ENCODE peak calls at places on chromosomes 5 and 9, in eight cellular contexts. One of them, this sample, is unnamed.

GRCh38 chr9:130997925-130998595 is 10.9 kb upstream of the LAMC3 start:
- DNase-seq in stimulated activated CD8-positive, alpha-beta memory T cell treated with anti-CD3 and anti-CD28 coated beads, Interleukin-15, amount 100 ng/mL, for 4 hours: no peak
- DNase-seq in activated T-cell treated with anti-CD3 and anti-CD28 coated beads for 4 hours: peak
- DNase-seq in activated naive CD4-positive, alpha-beta T cell treated with anti-CD3 and anti-CD28 coated beads, Interleukin-2, amount 10 ng/mL, durations not matched to agents 7 days and 5 days: peak
- DNase-seq in activated CD8-positive, alpha-beta memory T cell treated with anti-CD3 and anti-CD28 coated beads for 48 hours: peak
- DNase-seq in LoVo: peak
- DNase-seq in cardiac septum: no peak
- DNase-seq in fibroblast of the aortic adventitia: peak
- DNase-seq in this sample: no peak

GRCh38 chr5:141403387-141403786 is 809 bp downstream of the PCDHGA9 start:
- DNase-seq in activated naive CD4-positive, alpha-beta T cell treated with anti-CD3 and anti-CD28 coated beads, Interleukin-2, amount 10 ng/mL, durations not matched to agents 7 days and 5 days: no peak
- DNase-seq in cardiac septum: no peak
- DNase-seq in fibroblast of the aortic adventitia: no peak
- DNase-seq in activated T-cell treated with anti-CD3 and anti-CD28 coated beads for 4 hours: no peak
- DNase-seq in stimulated activated CD8-positive, alpha-beta memory T cell treated with anti-CD3 and anti-CD28 coated beads, Interleukin-15, amount 100 ng/mL, for 4 hours: no peak
- DNase-seq in LoVo: no peak
- DNase-seq in activated CD8-positive, alpha-beta memory T cell treated with anti-CD3 and anti-CD28 coated beads for 48 hours: no peak
- DNase-seq in this sample: no peak

GRCh38 chr5:23084815-23085214 is 231.7 kb upstream of the CDH12 start:
- DNase-seq in stimulated activated CD8-positive, alpha-beta memory T cell treated with anti-CD3 and anti-CD28 coated beads, Interleukin-15, amount 100 ng/mL, for 4 hours: no peak
- DNase-seq in fibroblast of the aortic adventitia: no peak
- DNase-seq in LoVo: no peak
- DNase-seq in activated T-cell treated with anti-CD3 and anti-CD28 coated beads for 4 hours: no peak
- DNase-seq in cardiac septum: no peak
- DNase-seq in activated CD8-positive, alpha-beta memory T cell treated with anti-CD3 and anti-CD28 coated beads for 48 hours: no peak
- DNase-seq in activated naive CD4-positive, alpha-beta T cell treated with anti-CD3 and anti-CD28 coated beads, Interleukin-2, amount 10 ng/mL, durations not matched to agents 7 days and 5 days: no peak
- DNase-seq in this sample: no peak

GRCh38 chr5:43773032-43773830 is 170.3 kb downstream of the NNT start:
- DNase-seq in activated CD8-positive, alpha-beta memory T cell treated with anti-CD3 and anti-CD28 coated beads for 48 hours: no peak
- DNase-seq in fibroblast of the aortic adventitia: peak
- DNase-seq in activated T-cell treated with anti-CD3 and anti-CD28 coated beads for 4 hours: no peak
- DNase-seq in cardiac septum: no peak
- DNase-seq in stimulated activated CD8-positive, alpha-beta memory T cell treated with anti-CD3 and anti-CD28 coated beads, Interleukin-15, amount 100 ng/mL, for 4 hours: no peak
- DNase-seq in activated naive CD4-positive, alpha-beta T cell treated with anti-CD3 and anti-CD28 coated beads, Interleukin-2, amount 10 ng/mL, durations not matched to agents 7 days and 5 days: no peak
- DNase-seq in LoVo: peak
- DNase-seq in this sample: no peak

GRCh38 chr5:167802755-167803431 is 488.6 kb upstream of the WWC1 start:
- DNase-seq in cardiac septum: no peak
- DNase-seq in stimulated activated CD8-positive, alpha-beta memory T cell treated with anti-CD3 and anti-CD28 coated beads, Interleukin-15, amount 100 ng/mL, for 4 hours: no peak
- DNase-seq in activated naive CD4-positive, alpha-beta T cell treated with anti-CD3 and anti-CD28 coated beads, Interleukin-2, amount 10 ng/mL, durations not matched to agents 7 days and 5 days: no peak
- DNase-seq in activated T-cell treated with anti-CD3 and anti-CD28 coated beads for 4 hours: no peak
- DNase-seq in activated CD8-positive, alpha-beta memory T cell treated with anti-CD3 and anti-CD28 coated beads for 48 hours: no peak
- DNase-seq in LoVo: no peak
- DNase-seq in fibroblast of the aortic adventitia: no peak
- DNase-seq in this sample: no peak

GRCh38 chr9:83432104-83432627 is 106.0 kb downstream of the FRMD3 start:
- DNase-seq in LoVo: peak
- DNase-seq in cardiac septum: peak
- DNase-seq in activated naive CD4-positive, alpha-beta T cell treated with anti-CD3 and anti-CD28 coated beads, Interleukin-2, amount 10 ng/mL, durations not matched to agents 7 days and 5 days: no peak
- DNase-seq in activated T-cell treated with anti-CD3 and anti-CD28 coated beads for 4 hours: no peak
- DNase-seq in fibroblast of the aortic adventitia: peak
- DNase-seq in activated CD8-positive, alpha-beta memory T cell treated with anti-CD3 and anti-CD28 coated beads for 48 hours: no peak
- DNase-seq in stimulated activated CD8-positive, alpha-beta memory T cell treated with anti-CD3 and anti-CD28 coated beads, Interleukin-15, amount 100 ng/mL, for 4 hours: no peak
- DNase-seq in this sample: peak

GRCh38 chr5:92519717-92520632 is 1061.0 kb downstream of the NR2F1-AS1 start:
- DNase-seq in fibroblast of the aortic adventitia: peak
- DNase-seq in LoVo: no peak
- DNase-seq in activated CD8-positive, alpha-beta memory T cell treated with anti-CD3 and anti-CD28 coated beads for 48 hours: no peak
- DNase-seq in stimulated activated CD8-positive, alpha-beta memory T cell treated with anti-CD3 and anti-CD28 coated beads, Interleukin-15, amount 100 ng/mL, for 4 hours: no peak
- DNase-seq in activated naive CD4-positive, alpha-beta T cell treated with anti-CD3 and anti-CD28 coated beads, Interleukin-2, amount 10 ng/mL, durations not matched to agents 7 days and 5 days: no peak
- DNase-seq in cardiac septum: no peak
- DNase-seq in activated T-cell treated with anti-CD3 and anti-CD28 coated beads for 4 hours: no peak
- DNase-seq in this sample: no peak

GRCh38 chr5:82599692-82600091 is 321.5 kb upstream of the RPS23 start:
- DNase-seq in stimulated activated CD8-positive, alpha-beta memory T cell treated with anti-CD3 and anti-CD28 coated beads, Interleukin-15, amount 100 ng/mL, for 4 hours: no peak
- DNase-seq in cardiac septum: no peak
- DNase-seq in activated T-cell treated with anti-CD3 and anti-CD28 coated beads for 4 hours: no peak
- DNase-seq in activated CD8-positive, alpha-beta memory T cell treated with anti-CD3 and anti-CD28 coated beads for 48 hours: no peak
- DNase-seq in activated naive CD4-positive, alpha-beta T cell treated with anti-CD3 and anti-CD28 coated beads, Interleukin-2, amount 10 ng/mL, durations not matched to agents 7 days and 5 days: no peak
- DNase-seq in fibroblast of the aortic adventitia: peak
- DNase-seq in LoVo: no peak
- DNase-seq in this sample: no peak

GRCh38 chr9:113568481-113569321 is 105.2 kb downstream of the RGS3 start:
- DNase-seq in fibroblast of the aortic adventitia: no peak
- DNase-seq in activated CD8-positive, alpha-beta memory T cell treated with anti-CD3 and anti-CD28 coated beads for 48 hours: no peak
- DNase-seq in activated T-cell treated with anti-CD3 and anti-CD28 coated beads for 4 hours: no peak
- DNase-seq in stimulated activated CD8-positive, alpha-beta memory T cell treated with anti-CD3 and anti-CD28 coated beads, Interleukin-15, amount 100 ng/mL, for 4 hours: no peak
- DNase-seq in activated naive CD4-positive, alpha-beta T cell treated with anti-CD3 and anti-CD28 coated beads, Interleukin-2, amount 10 ng/mL, durations not matched to agents 7 days and 5 days: peak
- DNase-seq in LoVo: no peak
- DNase-seq in cardiac septum: peak
- DNase-seq in this sample: no peak

GRCh38 chr5:132065351-132065937 is 5.0 kb downstream of the IL3 start:
- DNase-seq in stimulated activated CD8-positive, alpha-beta memory T cell treated with anti-CD3 and anti-CD28 coated beads, Interleukin-15, amount 100 ng/mL, for 4 hours: no peak
- DNase-seq in LoVo: peak
- DNase-seq in cardiac septum: no peak
- DNase-seq in activated T-cell treated with anti-CD3 and anti-CD28 coated beads for 4 hours: no peak
- DNase-seq in fibroblast of the aortic adventitia: peak
- DNase-seq in activated CD8-positive, alpha-beta memory T cell treated with anti-CD3 and anti-CD28 coated beads for 48 hours: no peak
- DNase-seq in activated naive CD4-positive, alpha-beta T cell treated with anti-CD3 and anti-CD28 coated beads, Interleukin-2, amount 10 ng/mL, durations not matched to agents 7 days and 5 days: peak
- DNase-seq in this sample: peak

GRCh38 chr5:158722940-158723339 is 376.8 kb downstream of the EBF1 start:
- DNase-seq in activated T-cell treated with anti-CD3 and anti-CD28 coated beads for 4 hours: no peak
- DNase-seq in fibroblast of the aortic adventitia: no peak
- DNase-seq in stimulated activated CD8-positive, alpha-beta memory T cell treated with anti-CD3 and anti-CD28 coated beads, Interleukin-15, amount 100 ng/mL, for 4 hours: no peak
- DNase-seq in LoVo: no peak
- DNase-seq in activated naive CD4-positive, alpha-beta T cell treated with anti-CD3 and anti-CD28 coated beads, Interleukin-2, amount 10 ng/mL, durations not matched to agents 7 days and 5 days: no peak
- DNase-seq in activated CD8-positive, alpha-beta memory T cell treated with anti-CD3 and anti-CD28 coated beads for 48 hours: no peak
- DNase-seq in cardiac septum: no peak
- DNase-seq in this sample: no peak

GRCh38 chr5:88876714-88877113 is 6.3 kb downstream of the MEF2C start:
- DNase-seq in LoVo: no peak
- DNase-seq in fibroblast of the aortic adventitia: no peak
- DNase-seq in activated CD8-positive, alpha-beta memory T cell treated with anti-CD3 and anti-CD28 coated beads for 48 hours: no peak
- DNase-seq in stimulated activated CD8-positive, alpha-beta memory T cell treated with anti-CD3 and anti-CD28 coated beads, Interleukin-15, amount 100 ng/mL, for 4 hours: no peak
- DNase-seq in activated naive CD4-positive, alpha-beta T cell treated with anti-CD3 and anti-CD28 coated beads, Interleukin-2, amount 10 ng/mL, durations not matched to agents 7 days and 5 days: no peak
- DNase-seq in cardiac septum: no peak
- DNase-seq in activated T-cell treated with anti-CD3 and anti-CD28 coated beads for 4 hours: no peak
- DNase-seq in this sample: no peak

GRCh38 chr9:9341203-9341602 is 1271.6 kb downstream of the PTPRD start:
- DNase-seq in fibroblast of the aortic adventitia: no peak
- DNase-seq in activated CD8-positive, alpha-beta memory T cell treated with anti-CD3 and anti-CD28 coated beads for 48 hours: no peak
- DNase-seq in activated naive CD4-positive, alpha-beta T cell treated with anti-CD3 and anti-CD28 coated beads, Interleukin-2, amount 10 ng/mL, durations not matched to agents 7 days and 5 days: no peak
- DNase-seq in LoVo: no peak
- DNase-seq in cardiac septum: no peak
- DNase-seq in activated T-cell treated with anti-CD3 and anti-CD28 coated beads for 4 hours: no peak
- DNase-seq in stimulated activated CD8-positive, alpha-beta memory T cell treated with anti-CD3 and anti-CD28 coated beads, Interleukin-15, amount 100 ng/mL, for 4 hours: no peak
- DNase-seq in this sample: no peak

GRCh38 chr9:85740821-85741111 is 988 bp downstream of the AGTPBP1 start:
- DNase-seq in activated CD8-positive, alpha-beta memory T cell treated with anti-CD3 and anti-CD28 coated beads for 48 hours: no peak
- DNase-seq in fibroblast of the aortic adventitia: peak
- DNase-seq in activated T-cell treated with anti-CD3 and anti-CD28 coated beads for 4 hours: no peak
- DNase-seq in stimulated activated CD8-positive, alpha-beta memory T cell treated with anti-CD3 and anti-CD28 coated beads, Interleukin-15, amount 100 ng/mL, for 4 hours: no peak
- DNase-seq in cardiac septum: no peak
- DNase-seq in activated naive CD4-positive, alpha-beta T cell treated with anti-CD3 and anti-CD28 coated beads, Interleukin-2, amount 10 ng/mL, durations not matched to agents 7 days and 5 days: no peak
- DNase-seq in LoVo: no peak
- DNase-seq in this sample: no peak

GRCh38 chr9:22049411-22049810 is 40.3 kb upstream of the CDKN2B start:
- DNase-seq in stimulated activated CD8-positive, alpha-beta memory T cell treated with anti-CD3 and anti-CD28 coated beads, Interleukin-15, amount 100 ng/mL, for 4 hours: no peak
- DNase-seq in activated CD8-positive, alpha-beta memory T cell treated with anti-CD3 and anti-CD28 coated beads for 48 hours: no peak
- DNase-seq in fibroblast of the aortic adventitia: peak
- DNase-seq in activated T-cell treated with anti-CD3 and anti-CD28 coated beads for 4 hours: no peak
- DNase-seq in LoVo: no peak
- DNase-seq in activated naive CD4-positive, alpha-beta T cell treated with anti-CD3 and anti-CD28 coated beads, Interleukin-2, amount 10 ng/mL, durations not matched to agents 7 days and 5 days: no peak
- DNase-seq in cardiac septum: no peak
- DNase-seq in this sample: no peak

GRCh38 chr9:73269430-73270101 is 117.9 kb downstream of the ANXA1 start:
- DNase-seq in activated CD8-positive, alpha-beta memory T cell treated with anti-CD3 and anti-CD28 coated beads for 48 hours: no peak
- DNase-seq in LoVo: no peak
- DNase-seq in stimulated activated CD8-positive, alpha-beta memory T cell treated with anti-CD3 and anti-CD28 coated beads, Interleukin-15, amount 100 ng/mL, for 4 hours: no peak
- DNase-seq in cardiac septum: no peak
- DNase-seq in activated T-cell treated with anti-CD3 and anti-CD28 coated beads for 4 hours: no peak
- DNase-seq in fibroblast of the aortic adventitia: peak
- DNase-seq in activated naive CD4-positive, alpha-beta T cell treated with anti-CD3 and anti-CD28 coated beads, Interleukin-2, amount 10 ng/mL, durations not matched to agents 7 days and 5 days: no peak
- DNase-seq in this sample: no peak

GRCh38 chr9:134498767-134499166 is 142.8 kb upstream of the COL5A1 start:
- DNase-seq in LoVo: no peak
- DNase-seq in fibroblast of the aortic adventitia: no peak
- DNase-seq in activated naive CD4-positive, alpha-beta T cell treated with anti-CD3 and anti-CD28 coated beads, Interleukin-2, amount 10 ng/mL, durations not matched to agents 7 days and 5 days: no peak
- DNase-seq in cardiac septum: no peak
- DNase-seq in stimulated activated CD8-positive, alpha-beta memory T cell treated with anti-CD3 and anti-CD28 coated beads, Interleukin-15, amount 100 ng/mL, for 4 hours: no peak
- DNase-seq in activated T-cell treated with anti-CD3 and anti-CD28 coated beads for 4 hours: no peak
- DNase-seq in activated CD8-positive, alpha-beta memory T cell treated with anti-CD3 and anti-CD28 coated beads for 48 hours: no peak
- DNase-seq in this sample: no peak

GRCh38 chr9:117775576-117775975 is 71.4 kb downstream of the TLR4 start:
- DNase-seq in fibroblast of the aortic adventitia: no peak
- DNase-seq in activated naive CD4-positive, alpha-beta T cell treated with anti-CD3 and anti-CD28 coated beads, Interleukin-2, amount 10 ng/mL, durations not matched to agents 7 days and 5 days: no peak
- DNase-seq in stimulated activated CD8-positive, alpha-beta memory T cell treated with anti-CD3 and anti-CD28 coated beads, Interleukin-15, amount 100 ng/mL, for 4 hours: no peak
- DNase-seq in activated CD8-positive, alpha-beta memory T cell treated with anti-CD3 and anti-CD28 coated beads for 48 hours: no peak
- DNase-seq in LoVo: no peak
- DNase-seq in cardiac septum: no peak
- DNase-seq in activated T-cell treated with anti-CD3 and anti-CD28 coated beads for 4 hours: no peak
- DNase-seq in this sample: no peak

GRCh38 chr5:64971538-64971937 is 202.8 kb downstream of the CWC27 start:
- DNase-seq in cardiac septum: no peak
- DNase-seq in activated CD8-positive, alpha-beta memory T cell treated with anti-CD3 and anti-CD28 coated beads for 48 hours: no peak
- DNase-seq in activated naive CD4-positive, alpha-beta T cell treated with anti-CD3 and anti-CD28 coated beads, Interleukin-2, amount 10 ng/mL, durations not matched to agents 7 days and 5 days: no peak
- DNase-seq in LoVo: no peak
- DNase-seq in fibroblast of the aortic adventitia: peak
- DNase-seq in stimulated activated CD8-positive, alpha-beta memory T cell treated with anti-CD3 and anti-CD28 coated beads, Interleukin-15, amount 100 ng/mL, for 4 hours: no peak
- DNase-seq in activated T-cell treated with anti-CD3 and anti-CD28 coated beads for 4 hours: no peak
- DNase-seq in this sample: no peak

GRCh38 chr9:133251773-133252172 is 23.2 kb downstream of the ABO start:
- DNase-seq in activated CD8-positive, alpha-beta memory T cell treated with anti-CD3 and anti-CD28 coated beads for 48 hours: no peak
- DNase-seq in activated naive CD4-positive, alpha-beta T cell treated with anti-CD3 and anti-CD28 coated beads, Interleukin-2, amount 10 ng/mL, durations not matched to agents 7 days and 5 days: no peak
- DNase-seq in activated T-cell treated with anti-CD3 and anti-CD28 coated beads for 4 hours: no peak
- DNase-seq in LoVo: peak
- DNase-seq in cardiac septum: no peak
- DNase-seq in stimulated activated CD8-positive, alpha-beta memory T cell treated with anti-CD3 and anti-CD28 coated beads, Interleukin-15, amount 100 ng/mL, for 4 hours: no peak
- DNase-seq in fibroblast of the aortic adventitia: no peak
- DNase-seq in this sample: no peak

GRCh38 chr5:4156153-4156552 is 560.5 kb downstream of the IRX1 start:
- DNase-seq in stimulated activated CD8-positive, alpha-beta memory T cell treated with anti-CD3 and anti-CD28 coated beads, Interleukin-15, amount 100 ng/mL, for 4 hours: no peak
- DNase-seq in activated naive CD4-positive, alpha-beta T cell treated with anti-CD3 and anti-CD28 coated beads, Interleukin-2, amount 10 ng/mL, durations not matched to agents 7 days and 5 days: no peak
- DNase-seq in activated CD8-positive, alpha-beta memory T cell treated with anti-CD3 and anti-CD28 coated beads for 48 hours: no peak
- DNase-seq in fibroblast of the aortic adventitia: no peak
- DNase-seq in activated T-cell treated with anti-CD3 and anti-CD28 coated beads for 4 hours: no peak
- DNase-seq in LoVo: no peak
- DNase-seq in cardiac septum: no peak
- DNase-seq in this sample: no peak

GRCh38 chr9:36840895-36841536 is 193.1 kb downstream of the PAX5 start:
- DNase-seq in cardiac septum: no peak
- DNase-seq in activated naive CD4-positive, alpha-beta T cell treated with anti-CD3 and anti-CD28 coated beads, Interleukin-2, amount 10 ng/mL, durations not matched to agents 7 days and 5 days: no peak
- DNase-seq in fibroblast of the aortic adventitia: peak
- DNase-seq in activated CD8-positive, alpha-beta memory T cell treated with anti-CD3 and anti-CD28 coated beads for 48 hours: no peak
- DNase-seq in stimulated activated CD8-positive, alpha-beta memory T cell treated with anti-CD3 and anti-CD28 coated beads, Interleukin-15, amount 100 ng/mL, for 4 hours: no peak
- DNase-seq in activated T-cell treated with anti-CD3 and anti-CD28 coated beads for 4 hours: no peak
- DNase-seq in LoVo: no peak
- DNase-seq in this sample: no peak

GRCh38 chr9:16726718-16727451 is 143.6 kb downstream of the BNC2 start:
- DNase-seq in stimulated activated CD8-positive, alpha-beta memory T cell treated with anti-CD3 and anti-CD28 coated beads, Interleukin-15, amount 100 ng/mL, for 4 hours: no peak
- DNase-seq in fibroblast of the aortic adventitia: peak
- DNase-seq in cardiac septum: peak
- DNase-seq in LoVo: no peak
- DNase-seq in activated naive CD4-positive, alpha-beta T cell treated with anti-CD3 and anti-CD28 coated beads, Interleukin-2, amount 10 ng/mL, durations not matched to agents 7 days and 5 days: no peak
- DNase-seq in activated T-cell treated with anti-CD3 and anti-CD28 coated beads for 4 hours: no peak
- DNase-seq in activated CD8-positive, alpha-beta memory T cell treated with anti-CD3 and anti-CD28 coated beads for 48 hours: no peak
- DNase-seq in this sample: peak

GRCh38 chr5:76431779-76432178 is 28.7 kb downstream of the IQGAP2 start:
- DNase-seq in cardiac septum: no peak
- DNase-seq in activated naive CD4-positive, alpha-beta T cell treated with anti-CD3 and anti-CD28 coated beads, Interleukin-2, amount 10 ng/mL, durations not matched to agents 7 days and 5 days: no peak
- DNase-seq in activated T-cell treated with anti-CD3 and anti-CD28 coated beads for 4 hours: no peak
- DNase-seq in activated CD8-positive, alpha-beta memory T cell treated with anti-CD3 and anti-CD28 coated beads for 48 hours: no peak
- DNase-seq in LoVo: no peak
- DNase-seq in stimulated activated CD8-positive, alpha-beta memory T cell treated with anti-CD3 and anti-CD28 coated beads, Interleukin-15, amount 100 ng/mL, for 4 hours: no peak
- DNase-seq in fibroblast of the aortic adventitia: no peak
- DNase-seq in this sample: no peak